ENCODE peak calls at places on chromosome 7, in four cellular contexts. J is right atrium auricular region; S is CD8-positive, alpha-beta T cell; R is right cardiac atrium. C is an unnamed sample.

GRCh38 chr7:101436857-101437576 is 74.3 kb downstream of the COL26A1 start:
- DNase-seq in R (no peak), J (no peak), S (no peak), C (no peak)

GRCh38 chr7:36115448-36116321 is 37.4 kb upstream of the EEPD1 start:
- DNase-seq in R (peak), J (peak), S (no peak), C (peak)

GRCh38 chr7:138396251-138397070 is 63.6 kb upstream of the TRIM24 start:
- DNase-seq in S (no peak), J (no peak), R (no peak), C (no peak)

GRCh38 chr7:46633816-46634215 is 712.7 kb upstream of the IGFBP3 start:
- DNase-seq in J (no peak), S (no peak), R (no peak), C (no peak)

GRCh38 chr7:76225379-76225778 is 23.7 kb downstream of the SRRM3 start:
- DNase-seq in J (no peak), R (peak), S (no peak), C (no peak)

GRCh38 chr7:75945297-75946168 is 30.6 kb downstream of the POR start:
- DNase-seq in R (no peak), S (no peak), J (no peak), C (no peak)

GRCh38 chr7:43325595-43325994 is 213.1 kb downstream of the HECW1 start:
- DNase-seq in R (no peak), S (no peak), J (no peak), C (no peak)

GRCh38 chr7:65477326-65477725 is 103.7 kb downstream of the ZNF92 start:
- DNase-seq in J (no peak), S (no peak), R (no peak), C (no peak)

GRCh38 chr7:81007053-81007452 is 88.2 kb upstream of the SEMA3C start:
- DNase-seq in R (no peak), J (no peak), S (no peak), C (no peak)

GRCh38 chr7:132113536-132114409 is 462.5 kb downstream of the PLXNA4 start:
- DNase-seq in R (no peak), J (no peak), S (no peak), C (no peak)

GRCh38 chr7:124856299-124856888 is 73.2 kb downstream of the POT1 start:
- DNase-seq in S (no peak), J (no peak), R (no peak), C (no peak)

GRCh38 chr7:101989101-101989500 is 171.7 kb downstream of the CUX1 start:
- DNase-seq in R (no peak), S (no peak), J (no peak), C (no peak)

GRCh38 chr7:82945480-82945879 is 217.2 kb downstream of the PCLO start:
- DNase-seq in S (no peak), J (no peak), R (no peak), C (no peak)

GRCh38 chr7:149724661-149725425 is 48.5 kb downstream of the ZNF467 start:
- DNase-seq in S (no peak), R (no peak), J (no peak), C (no peak)

GRCh38 chr7:139651308-139651707 is 126.5 kb downstream of the HIPK2 start:
- DNase-seq in R (no peak), S (no peak), J (no peak), C (no peak)

GRCh38 chr7:159033473-159033825 is 111.2 kb downstream of the VIPR2 start:
- DNase-seq in R (no peak), S (no peak), J (peak), C (no peak)

GRCh38 chr7:55536619-55537457 is 35.5 kb downstream of the VOPP1 start:
- DNase-seq in R (no peak), J (no peak), S (no peak), C (no peak)

GRCh38 chr7:17535776-17536175 is 237.3 kb downstream of the AHR start:
- DNase-seq in S (no peak), R (no peak), J (no peak), C (no peak)

GRCh38 chr7:129781128-129781855 is 169.8 kb downstream of the NRF1 start:
- DNase-seq in J (no peak), S (no peak), R (no peak), C (no peak)

GRCh38 chr7:33698692-33699128 is 206.6 kb upstream of the BMPER start:
- DNase-seq in R (no peak), S (no peak), J (no peak), C (no peak)

GRCh38 chr7:115033917-115034459 is 112.1 kb downstream of the MDFIC start:
- DNase-seq in J (no peak), R (no peak), S (no peak), C (no peak)

GRCh38 chr7:87328281-87328680 is 17.2 kb upstream of the CROT start:
- DNase-seq in J (no peak), R (no peak), S (no peak), C (no peak)

GRCh38 chr7:6106140-6106904 is 75.1 kb downstream of the ANKRD61 start:
- DNase-seq in J (peak), S (no peak), R (peak), C (no peak)

GRCh38 chr7:6116216-6116615 is 85.0 kb downstream of the ANKRD61 start:
- DNase-seq in S (no peak), R (no peak), J (no peak), C (no peak)

GRCh38 chr7:6107924-6108323 is 76.7 kb downstream of the ANKRD61 start:
- DNase-seq in S (no peak), J (no peak), R (no peak), C (no peak)

GRCh38 chr7:6111041-6111440 is 79.9 kb downstream of the ANKRD61 start:
- DNase-seq in R (no peak), J (peak), S (no peak), C (no peak)
- H3K27ac ChIP-seq in R (no peak), J (no peak), S (no peak), C (no peak)

DNA sequence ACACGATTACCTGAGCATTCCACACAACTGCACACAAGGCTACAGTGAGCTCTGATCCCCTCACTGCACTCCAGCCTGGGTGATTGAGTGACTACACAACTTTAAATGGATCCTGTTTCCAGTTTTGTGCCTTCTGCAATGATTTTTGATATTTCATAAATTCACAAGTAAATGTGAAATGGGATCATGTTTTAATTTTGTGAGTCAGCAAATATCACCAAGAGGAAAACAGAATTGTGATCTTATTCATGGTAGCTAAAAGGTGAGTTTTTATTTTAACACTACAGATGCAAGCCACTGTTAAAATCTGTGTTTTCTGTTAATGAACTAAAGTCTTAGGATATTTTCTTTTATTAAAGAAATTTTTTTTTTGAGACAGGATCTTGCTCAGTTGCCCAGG is 11.4 kb downstream of the ICA1 start:
- DNase-seq in S (no peak), R (no peak), J (no peak), C (no peak)
- H3K27ac ChIP-seq in S (no peak), R (no peak), J (no peak), C (no peak)

GRCh38 chr7:2517004-2517403 is 2.6 kb upstream of the LFNG start:
- DNase-seq in J (no peak), R (no peak), S (no peak), C (no peak)

GRCh38 chr7:2516194-2516555 is 3.4 kb upstream of the LFNG start:
- DNase-seq in J (no peak), S (no peak), R (peak), C (no peak)

GRCh38 chr7:2518737-2519118 is 846 bp upstream of the LFNG start:
- DNase-seq in R (no peak), S (no peak), J (no peak), C (no peak)

GRCh38 chr7:2518101-2518500 is 1.5 kb upstream of the LFNG start:
- DNase-seq in J (no peak), R (no peak), S (no peak), C (peak)

DNA sequence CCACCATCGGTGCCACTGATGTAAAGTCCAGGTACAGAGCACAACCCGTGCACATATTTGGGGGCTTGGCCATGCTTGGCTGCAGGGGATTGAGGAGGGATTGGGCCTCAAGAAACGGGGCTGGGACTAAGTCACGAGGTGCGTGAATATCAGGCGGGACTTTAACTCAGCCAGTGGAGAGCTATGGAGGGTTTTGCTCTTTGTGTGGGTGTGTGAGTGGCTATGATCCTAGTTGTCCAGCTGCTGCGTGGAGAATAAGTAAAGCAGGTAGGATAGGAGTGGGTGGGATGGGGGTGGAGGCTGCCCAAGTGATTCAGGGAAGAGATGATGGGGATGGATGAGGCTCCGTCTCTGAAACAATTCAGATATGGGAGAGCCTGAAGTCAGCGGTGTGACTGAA is 1.9 kb upstream of the LFNG start:
- DNase-seq in J (no peak), S (no peak), R (no peak), C (no peak)
- H3K27ac ChIP-seq in J (no peak), S (no peak), R (no peak), C (no peak)

GRCh38 chr7:136134503-136134902 is 157.3 kb upstream of the MTPN start:
- DNase-seq in S (no peak), J (no peak), R (no peak), C (no peak)
- H3K27ac ChIP-seq in S (no peak), J (no peak), R (no peak), C (no peak)

GRCh38 chr7:920351-921070 is 34.0 kb downstream of the ADAP1 start:
- DNase-seq in J (no peak), S (no peak), R (peak), C (peak)

GRCh38 chr7:922334-923107 is 32.0 kb downstream of the ADAP1 start:
- DNase-seq in S (peak), R (peak), J (no peak), C (no peak)

GRCh38 chr7:923108-924041 is 31.1 kb downstream of the ADAP1 start:
- DNase-seq in J (peak), S (peak), R (peak), C (no peak)

GRCh38 chr7:921071-921461 is 33.4 kb downstream of the ADAP1 start:
- DNase-seq in J (no peak), S (no peak), R (peak), C (no peak)

GRCh38 chr7:921581-922333 is 32.7 kb downstream of the ADAP1 start:
- DNase-seq in S (no peak), J (no peak), R (peak), C (no peak)
- H3K27ac ChIP-seq in S (peak), J (no peak), R (no peak), C (peak)

GRCh38 chr7:98329100-98329871 is 47.8 kb downstream of the BRI3 start:
- DNase-seq in S (no peak), R (peak), J (no peak), C (no peak)
- H3K27ac ChIP-seq in S (no peak), R (peak), J (peak), C (no peak)

DNA sequence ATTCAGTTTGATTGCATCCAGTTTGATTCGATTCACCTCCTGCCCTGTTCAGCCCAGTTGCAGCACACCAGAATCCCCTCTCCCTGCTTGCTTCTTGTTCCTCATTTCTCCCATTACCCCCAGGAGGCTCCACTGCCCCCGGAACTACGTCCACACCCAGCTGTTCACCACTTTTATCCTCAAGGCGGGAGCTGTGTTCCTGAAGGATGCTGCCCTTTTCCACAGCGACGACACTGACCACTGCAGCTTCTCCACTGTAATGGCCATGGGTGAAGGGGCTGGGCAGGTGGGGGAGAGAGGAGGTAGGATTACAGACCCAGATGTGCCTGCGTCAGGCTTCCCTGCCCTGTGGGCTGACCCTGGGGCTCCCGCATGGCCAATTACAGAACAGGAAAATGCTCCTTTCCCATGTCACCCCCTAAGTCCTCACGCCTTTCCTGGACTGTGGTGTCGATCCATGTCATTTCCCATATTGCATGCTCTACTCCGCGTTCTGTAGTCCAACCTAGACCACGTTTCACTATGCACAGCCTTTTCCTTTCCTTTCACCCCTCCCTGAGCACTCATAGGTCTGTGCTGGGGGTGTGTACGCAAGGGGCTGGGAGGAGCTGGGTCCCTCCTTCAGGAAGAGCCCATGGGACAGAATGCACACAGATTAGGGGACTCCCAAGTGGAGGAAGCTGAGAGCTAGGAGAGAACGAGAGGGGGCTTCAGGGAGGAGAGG is 8.2 kb downstream of the GHRHR start:
- DNase-seq in J (peak), R (no peak), S (peak), C (no peak)
- H3K27ac ChIP-seq in J (no peak), R (no peak), S (no peak), C (no peak)

DNA sequence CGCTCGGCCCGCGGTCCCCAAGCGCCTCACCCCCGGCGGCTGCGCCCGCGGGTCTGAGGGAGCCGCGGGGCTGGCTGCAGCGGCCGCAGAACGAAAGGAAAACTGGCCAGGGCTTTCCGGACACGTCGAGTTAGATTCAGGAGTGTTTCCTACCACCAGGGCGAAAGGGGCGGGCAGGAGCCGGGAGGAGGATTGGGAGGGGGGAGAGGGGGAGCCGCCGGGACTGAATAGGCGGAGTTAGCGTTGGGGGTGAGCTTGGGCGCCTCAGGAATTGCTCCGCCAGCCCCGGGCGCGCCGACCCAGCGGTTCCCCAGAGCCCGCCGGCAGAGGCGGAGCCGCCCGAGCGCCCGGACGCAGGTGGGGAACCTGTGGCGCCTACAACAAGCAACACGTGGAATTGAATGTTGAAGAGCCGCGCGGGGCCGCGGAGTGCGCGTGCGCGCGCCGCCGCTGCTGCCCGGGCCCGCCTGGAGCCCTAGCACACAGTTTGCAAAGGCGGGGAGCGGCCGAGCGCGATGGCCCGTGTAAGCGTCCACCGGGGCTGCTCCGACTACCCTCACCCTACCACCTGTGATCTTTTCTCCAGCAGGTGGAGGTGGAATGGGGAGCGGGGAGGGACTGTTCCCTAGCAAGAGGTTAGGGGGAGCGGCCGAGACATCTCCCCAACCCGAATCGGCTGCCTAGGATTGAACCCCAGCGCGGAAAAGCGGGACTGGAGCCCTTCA is at the start of gene CADPS2:
- DNase-seq in J (peak), R (peak), S (no peak), C (no peak)
- H3K27ac ChIP-seq in J (peak), R (peak), S (no peak), C (peak)

DNA sequence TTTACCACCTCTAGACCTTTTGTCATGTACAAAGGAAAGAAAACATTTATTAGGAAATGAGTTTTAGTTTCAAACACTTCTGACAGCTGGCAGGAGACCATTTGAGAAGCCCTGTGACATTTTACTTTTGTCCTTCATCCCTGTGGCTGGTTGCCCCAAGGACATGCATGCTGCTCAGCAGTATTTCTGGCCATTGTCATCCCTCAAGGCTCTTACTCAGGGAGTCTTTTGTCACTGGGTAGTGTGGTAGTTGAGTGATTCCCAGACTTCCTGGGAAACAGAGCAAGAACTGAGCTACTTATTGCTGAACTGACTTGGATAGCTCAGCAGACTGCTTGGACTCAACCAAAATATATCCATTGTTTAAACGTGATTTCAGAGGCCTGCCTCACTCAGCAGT is 142.8 kb downstream of the LRRC4 start:
- DNase-seq in J (no peak), S (no peak), R (no peak), C (no peak)
- H3K27ac ChIP-seq in J (no peak), S (no peak), R (peak), C (no peak)

DNA sequence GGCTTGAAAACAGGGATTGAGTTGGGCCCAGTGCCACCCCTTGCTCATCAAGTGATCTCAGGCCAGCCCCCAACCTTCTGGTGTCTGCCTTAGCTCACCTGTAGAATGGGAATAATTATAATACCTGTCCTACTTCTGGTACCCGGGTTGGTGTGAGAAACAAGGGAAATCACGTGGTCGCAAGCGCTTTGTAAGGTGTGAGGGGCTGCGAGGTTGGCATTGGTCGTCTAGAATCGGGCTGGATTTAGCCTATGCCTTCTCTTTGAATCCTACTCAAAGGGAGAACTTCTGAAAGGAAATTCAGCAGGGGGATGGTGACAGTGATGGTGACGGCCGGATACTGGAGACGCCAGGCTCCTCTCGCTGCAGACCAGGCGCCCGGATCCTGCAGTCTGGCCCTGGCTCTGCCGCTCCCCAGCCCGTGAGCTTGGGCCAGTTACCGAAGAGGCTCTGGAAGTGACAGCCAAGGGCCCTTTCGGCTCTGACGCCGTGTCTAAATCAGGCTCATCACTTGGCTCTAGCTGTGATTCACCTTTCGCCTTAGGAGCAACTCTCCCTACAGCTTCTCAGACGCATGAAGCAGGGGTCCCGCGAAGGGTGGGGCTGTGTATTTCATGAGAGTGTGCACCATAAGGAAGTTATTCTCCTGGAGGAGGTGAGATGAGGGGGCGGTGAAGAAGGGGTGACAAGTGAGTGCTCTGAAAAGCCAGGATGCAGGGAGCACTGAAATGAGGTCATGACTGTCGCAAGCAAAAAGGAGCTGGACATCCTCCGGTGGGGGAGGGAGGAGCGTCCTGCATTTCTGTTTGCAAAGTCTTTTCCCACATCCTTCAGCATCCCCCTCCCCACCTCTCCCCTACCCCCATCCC is 4.0 kb upstream of the CREB5 start:
- DNase-seq in R (peak), J (peak), S (no peak), C (peak)
- H3K27ac ChIP-seq in R (peak), J (peak), S (no peak), C (peak)

C was measured in caudate nucleus.